ENCODE peak calls at places on chromosomes 16 and 17, in ten cellular contexts. O is neural progenitor cell, X is tibial nerve, P is pancreas, K is A673, L is lower lobe of right lung, G is gastrocnemius medialis, I is A549, Y is lung, V is breast epithelium. R is an unnamed sample.

GRCh38 chr16:1486551-1487390 is 2.0 kb downstream of the PTX4 start:
- DNase-seq in O (no peak), X (no peak), P (no peak), K (no peak), L (peak; percentile 35), G (no peak), I (no peak), Y (no peak), V (no peak), R (no peak)

GRCh38 chr16:4134434-4134833 is 18.2 kb upstream of the ADCY9 start:
- DNase-seq in O (no peak), X (no peak), P (no peak), K (no peak), L (no peak), G (no peak), I (no peak), Y (no peak), V (no peak), R (no peak)

GRCh38 chr17:12509836-12510235 is 155.9 kb upstream of the MYOCD start:
- DNase-seq in O (no peak), X (no peak), P (no peak), K (no peak), L (no peak), G (no peak), I (no peak), Y (no peak), V (no peak), R (no peak)

GRCh38 chr16:87951550-87952538 is 610 bp downstream of the BANP start:
- DNase-seq in O (no peak), X (no peak), P (no peak), K (peak; percentile 38), L (peak; percentile 61), G (peak; percentile 20), I (no peak), Y (no peak), V (no peak), R (peak; percentile 44)

GRCh38 chr16:72809446-72809845 is 238.5 kb downstream of the ZFHX3 start:
- DNase-seq in O (no peak), X (no peak), P (no peak), K (no peak), L (no peak), G (no peak), I (no peak), Y (no peak), V (no peak), R (no peak)

GRCh38 chr16:64952177-64952576 is 169.7 kb downstream of the CDH11 start:
- DNase-seq in O (no peak), X (no peak), P (no peak), K (no peak), L (no peak), G (no peak), I (no peak), Y (no peak), V (no peak), R (no peak)

GRCh38 chr17:76008630-76009425 is 8.2 kb downstream of the CDK3 start:
- DNase-seq in O (no peak), X (no peak), P (no peak), K (no peak), L (peak; percentile 41), G (no peak), I (no peak), Y (no peak), V (no peak), R (peak; percentile 50)

GRCh38 chr17:76241205-76241539 is 879 bp upstream of the RNF157 start:
- DNase-seq in O (no peak), X (peak; percentile 41), P (no peak), K (no peak), L (no peak), G (no peak), I (no peak), Y (no peak), V (no peak), R (no peak)

GRCh38 chr17:14197582-14197981 is 39.1 kb downstream of the CDRT15 start:
- DNase-seq in O (no peak), X (no peak), P (no peak), K (no peak), L (no peak), G (no peak), I (no peak), Y (no peak), V (no peak), R (no peak)

GRCh38 chr17:38735161-38735997 is 5.2 kb downstream of the CISD3 start:
- DNase-seq in O (peak; percentile 82), X (peak; percentile 56), P (peak; percentile 62), K (peak; percentile 52), L (peak; percentile 74), G (no peak), I (peak; percentile 93), Y (no peak), V (no peak), R (peak; percentile 71)

GRCh38 chr17:69093279-69093789 is 32.6 kb upstream of the ABCA9 start:
- DNase-seq in O (no peak), X (no peak), P (peak; percentile 32), K (no peak), L (no peak), G (no peak), I (no peak), Y (no peak), V (no peak), R (no peak)

GRCh38 chr17:43040655-43041054 is 15.6 kb downstream of the RND2 start:
- DNase-seq in O (no peak), X (no peak), P (no peak), K (no peak), L (no peak), G (no peak), I (no peak), Y (no peak), V (no peak), R (no peak)

GRCh38 chr17:66088173-66088572 is 103.8 kb downstream of the CEP112 start:
- DNase-seq in O (no peak), X (no peak), P (no peak), K (no peak), L (no peak), G (no peak), I (no peak), Y (no peak), V (no peak), R (no peak)

GRCh38 chr17:80878876-80879722 is 112.5 kb upstream of the CHMP6 start:
- DNase-seq in O (no peak), X (no peak), P (no peak), K (no peak), L (no peak), G (peak; percentile 7), I (no peak), Y (no peak), V (no peak), R (peak; percentile 27)

GRCh38 chr17:19333736-19334290 is 28.7 kb downstream of the B9D1 start:
- DNase-seq in O (no peak), X (no peak), P (no peak), K (no peak), L (no peak), G (no peak), I (no peak), Y (no peak), V (no peak), R (no peak)

GRCh38 chr17:70321388-70321787 is 152.1 kb downstream of the KCNJ2 start:
- DNase-seq in O (no peak), X (no peak), P (no peak), K (no peak), L (no peak), G (no peak), I (no peak), Y (no peak), V (no peak), R (no peak)

GRCh38 chr17:79826210-79826680 is 13.0 kb downstream of the CBX4 start:
- DNase-seq in O (no peak), X (no peak), P (no peak), K (peak; percentile 96), L (peak; percentile 64), G (no peak), I (no peak), Y (no peak), V (no peak), R (no peak)

GRCh38 chr17:56142325-56142724 is 10.9 kb upstream of the ANKFN1 start:
- DNase-seq in O (no peak), X (peak; percentile 26), P (no peak), K (no peak), L (no peak), G (no peak), I (no peak), Y (no peak), V (no peak), R (no peak)

GRCh38 chr17:13031718-13032350 is 14.0 kb upstream of the ELAC2 start:
- DNase-seq in O (peak; percentile 66), X (peak; percentile 45), P (peak; percentile 27), K (peak; percentile 66), L (peak; percentile 58), G (peak; percentile 28), I (peak; percentile 52), Y (peak; percentile 46), V (no peak), R (no peak)

GRCh38 chr16:79132745-79133144 is 467.8 kb downstream of the MAF start:
- DNase-seq in O (no peak), X (no peak), P (no peak), K (no peak), L (no peak), G (no peak), I (no peak), Y (peak; percentile 34), V (no peak), R (peak; percentile 31)
- TF ChIP-seq CTCF in O (no peak), X (no peak), P (no peak), K (no peak), L (no peak), G (no peak), I (no peak), Y (no peak), V (no peak), R (no peak)

GRCh38 chr17:78397681-78398101 is 19.2 kb downstream of the PGS1 start:
- DNase-seq in O (no peak), X (no peak), P (no peak), K (no peak), L (no peak), G (peak; percentile 87), I (no peak), Y (no peak), V (peak; percentile 82), R (no peak)
- H3K4me1 ChIP-seq in O (no peaks in the 10 kb centered on the region), X (peaks cover 13% of the 10 kb centered on the region), P (peaks cover 5% of the 10 kb centered on the region), K (no peaks in the 10 kb centered on the region), L (peaks cover 47% of the 10 kb centered on the region), G (peaks cover 32% of the 10 kb centered on the region), I (peaks cover 1% of the 10 kb centered on the region), Y (peaks cover 18% of the 10 kb centered on the region), V (peaks cover 15% of the 10 kb centered on the region), R (no peaks in the 10 kb centered on the region)

DNA sequence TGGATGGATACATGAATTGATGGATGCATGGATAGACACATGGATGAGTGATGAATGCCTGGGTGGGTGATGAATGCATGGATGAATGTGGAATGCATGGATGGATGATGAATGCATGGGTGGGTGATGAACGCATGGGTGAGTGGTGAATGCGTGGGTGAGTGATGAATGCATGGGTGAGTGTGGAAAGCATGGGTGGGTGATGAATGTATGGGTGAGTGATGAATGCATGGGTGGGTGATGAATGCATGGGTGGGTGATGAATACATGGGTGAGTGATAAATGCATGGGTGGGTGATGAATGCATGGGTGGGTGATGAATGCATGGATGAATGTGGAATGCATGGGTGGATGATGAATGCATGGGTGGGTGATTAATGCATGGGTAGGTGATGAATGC is 83.9 kb upstream of the HSBP1 start:
- DNase-seq in O (no peak), X (no peak), P (no peak), K (no peak), L (no peak), G (no peak), I (no peak), Y (no peak), V (no peak), R (no peak)
- TF ChIP-seq CTCF in O (no peak), X (no peak), P (no peak), K (no peak), L (no peak), G (no peak), I (no peak), Y (no peak), V (no peak), R (no peak)

GRCh38 chr16:70686376-70687171 is 721 bp upstream of the MTSS2 start:
- DNase-seq in O (no peak), X (no peak), P (no peak), K (no peak), L (no peak), G (peak; percentile 24), I (no peak), Y (no peak), V (no peak), R (no peak)
- H3K4me1 ChIP-seq in O (peaks cover 14% of the 10 kb centered on the region), X (peaks cover 86% of the 10 kb centered on the region), P (peaks cover under 1% of the 10 kb centered on the region), K (peaks cover 24% of the 10 kb centered on the region), L (peaks cover 88% of the 10 kb centered on the region), G (peaks cover 77% of the 10 kb centered on the region), I (peaks cover 84% of the 10 kb centered on the region), Y (peaks cover 71% of the 10 kb centered on the region), V (peaks cover 66% of the 10 kb centered on the region), R (peaks cover 45% of the 10 kb centered on the region)

R was measured in mucosa of descending colon.